ENCODE peak calls at places on chromosome 13, in five cellular contexts. K is stimulated activated CD4-positive, alpha-beta T cell treated with anti-CD3 and anti-CD28 coated beads, Interleukin-4, amount 100 ng/mL, for 1 hour; Z is LHCN-M2; V is T-helper 9 cell; O is GM12878. P is an unnamed sample.

GRCh38 chr13:112168771-112169170 is 101.8 kb downstream of the SOX1 start:
- DNase-seq in V (no peak), O (no peak), Z (no peak), K (no peak), P (no peak)

GRCh38 chr13:38804536-38804935 is 117.7 kb downstream of the FREM2 start:
- DNase-seq in V (no peak), O (no peak), Z (peak), K (no peak), P (no peak)

GRCh38 chr13:77919351-77920294 is 992 bp upstream of the EDNRB start:
- DNase-seq in V (no peak), Z (peak), O (no peak), K (no peak), P (peak)

GRCh38 chr13:66532146-66532545 is 698.0 kb downstream of the PCDH9 start:
- DNase-seq in V (no peak), Z (peak), O (no peak), K (no peak), P (peak)

GRCh38 chr13:100269837-100270236 is 180.9 kb downstream of the PCCA start:
- DNase-seq in V (no peak), Z (peak), K (no peak), O (no peak), P (peak)

GRCh38 chr13:34361528-34361927 is 543.6 kb downstream of the RFC3 start:
- DNase-seq in K (no peak), O (no peak), V (no peak), Z (no peak), P (no peak)

GRCh38 chr13:36979361-36980040 is 19.6 kb downstream of the ALG5 start:
- DNase-seq in Z (peak), K (no peak), V (no peak), O (no peak), P (no peak)

GRCh38 chr13:33251131-33251629 is 34.4 kb downstream of the STARD13 start:
- DNase-seq in V (no peak), O (peak), K (no peak), Z (peak), P (peak)

GRCh38 chr13:37869506-37869755 is 141 bp downstream of the TRPC4 start:
- DNase-seq in V (no peak), K (no peak), O (no peak), Z (peak), P (no peak)

GRCh38 chr13:46679369-46680180 is 117.4 kb downstream of the ESD start:
- DNase-seq in K (peak), Z (peak), V (no peak), O (peak), P (peak)

GRCh38 chr13:48317511-48317981 is 14.0 kb downstream of the RB1 start:
- DNase-seq in O (no peak), Z (no peak), V (no peak), K (no peak), P (no peak)

GRCh38 chr13:71067164-71067815 is 799.7 kb downstream of the DACH1 start:
- DNase-seq in O (no peak), V (no peak), K (no peak), Z (no peak), P (no peak)

GRCh38 chr13:59890064-59890463 is 273.7 kb downstream of the DIAPH3 start:
- DNase-seq in K (no peak), O (no peak), V (no peak), Z (peak), P (no peak)

GRCh38 chr13:47934371-47934770 is 66.7 kb downstream of the SUCLA2 start:
- DNase-seq in V (no peak), K (no peak), O (no peak), Z (peak), P (no peak)

GRCh38 chr13:37010424-37010823 is 9.8 kb downstream of the EXOSC8 start:
- DNase-seq in O (no peak), V (no peak), K (no peak), Z (no peak), P (no peak)

GRCh38 chr13:100561599-100562204 is 26.9 kb downstream of the GGACT start:
- DNase-seq in K (no peak), V (no peak), Z (no peak), O (no peak), P (no peak)

GRCh38 chr13:26449063-26449848 is 108.2 kb upstream of the WASF3 start:
- DNase-seq in O (no peak), K (no peak), Z (peak), V (no peak), P (no peak)

GRCh38 chr13:27523345-27524073 is 73.1 kb upstream of the MTIF3 start:
- DNase-seq in Z (no peak), O (no peak), K (no peak), V (no peak), P (no peak)

GRCh38 chr13:41554626-41555386 is 97.5 kb downstream of the RGCC start:
- DNase-seq in Z (no peak), K (no peak), O (peak), V (no peak), P (no peak)

GRCh38 chr13:45162821-45163220 is 38.0 kb downstream of the KCTD4 start:
- DNase-seq in Z (peak), O (no peak), K (no peak), V (no peak), P (peak)

GRCh38 chr13:97434417-97435296 is 688 bp downstream of the RAP2A start:
- DNase-seq in Z (peak), O (no peak), K (peak), V (peak), P (peak)

GRCh38 chr13:46116653-46117502 is 12.0 kb upstream of the CPB2 start:
- DNase-seq in O (no peak), V (no peak), Z (no peak), K (no peak), P (no peak)

GRCh38 chr13:50626031-50626643 is 217.4 kb downstream of the DLEU7 start:
- DNase-seq in K (no peak), O (no peak), V (no peak), Z (peak), P (peak)

GRCh38 chr13:67951431-67951830 is 721.3 kb upstream of the PCDH9 start:
- DNase-seq in K (no peak), O (no peak), Z (no peak), V (no peak), P (no peak)

GRCh38 chr13:42814868-42815267 is 33.5 kb downstream of the FAM216B start:
- DNase-seq in V (no peak), K (no peak), Z (peak), O (no peak), P (peak)

GRCh38 chr13:33745370-33746324 is 72.3 kb upstream of the RFC3 start:
- DNase-seq in V (no peak), O (no peak), K (no peak), Z (peak), P (no peak)

GRCh38 chr13:73602295-73602694 is 531.9 kb downstream of the KLF12 start:
- DNase-seq in K (no peak), O (no peak), V (no peak), Z (peak), P (peak)

GRCh38 chr13:73368608-73369007 is 309.8 kb downstream of the KLF5 start:
- DNase-seq in K (no peak), Z (no peak), O (no peak), V (no peak), P (no peak)

GRCh38 chr13:67971291-67971690 is 741.2 kb upstream of the PCDH9 start:
- DNase-seq in Z (peak), K (no peak), O (no peak), V (no peak), P (no peak)

P was measured in brain microvascular endothelial cell.